ENCODE peak calls at places on chromosomes 7 and 10, in nine cellular contexts. K is NT2/D1; F is IMR-90; Z is lower lobe of right lung; E is hepatocyte; A is body of pancreas; V is heart left ventricle; G is transverse colon; C is CD8-positive, alpha-beta memory T cell. W is an unnamed sample.
A peak's percentile ranks its signal among the peaks of the same experiment; 100 is the strongest.

GRCh38 chr10:3473271-3473670 is 300.7 kb upstream of the PITRM1 start:
- DNase-seq in K (no peak), F (no peak), Z (peak; percentile 66), E (no peak), A (no peak), V (no peak), G (no peak), C (no peak), W (no peak)

GRCh38 chr7:37882086-37882485 is 33.7 kb downstream of the NME8 start:
- DNase-seq in K (no peak), F (no peak), Z (no peak), E (no peak), A (no peak), V (no peak), G (no peak), C (no peak), W (no peak)

GRCh38 chr10:6023661-6024333 is 38.4 kb downstream of the IL2RA start:
- DNase-seq in K (no peak), F (no peak), Z (no peak), E (no peak), A (no peak), V (no peak), G (no peak), C (no peak), W (no peak)

GRCh38 chr7:34315032-34315431 is 343.0 kb upstream of the NPSR1 start:
- DNase-seq in K (no peak), F (peak; percentile 83), Z (no peak), E (no peak), A (no peak), V (no peak), G (no peak), C (no peak), W (no peak)

GRCh38 chr10:4651404-4652037 is 174.5 kb upstream of the AKR1E2 start:
- DNase-seq in K (no peak), F (no peak), Z (no peak), E (no peak), A (no peak), V (no peak), G (no peak), C (no peak), W (no peak)

GRCh38 chr7:117132385-117133120 is 179.3 kb downstream of the ST7 start:
- DNase-seq in K (no peak), F (peak; percentile 92), Z (no peak), E (no peak), A (no peak), V (no peak), G (no peak), C (no peak), W (no peak)

GRCh38 chr7:14085901-14086300 is 96.4 kb upstream of the ETV1 start:
- DNase-seq in K (no peak), F (no peak), Z (no peak), E (no peak), A (no peak), V (no peak), G (no peak), C (no peak), W (no peak)

GRCh38 chr7:47931788-47932425 is 16.4 kb downstream of the PKD1L1 start:
- DNase-seq in K (no peak), F (peak; percentile 76), Z (no peak), E (no peak), A (no peak), V (no peak), G (no peak), C (no peak), W (no peak)

GRCh38 chr7:12358694-12359093 is 45.0 kb downstream of the VWDE start:
- DNase-seq in K (no peak), F (peak; percentile 4), Z (no peak), E (no peak), A (no peak), V (no peak), G (no peak), C (no peak), W (no peak)

GRCh38 chr10:119865699-119866240 is 6.9 kb downstream of the MCMBP start:
- DNase-seq in K (no peak), F (no peak), Z (no peak), E (no peak), A (no peak), V (no peak), G (no peak), C (no peak), W (no peak)

GRCh38 chr7:14851610-14852009 is 50.9 kb downstream of the DGKB start:
- DNase-seq in K (no peak), F (peak; percentile 12), Z (no peak), E (no peak), A (no peak), V (no peak), G (no peak), C (no peak), W (no peak)

GRCh38 chr10:3756360-3756740 is 28.7 kb downstream of the KLF6 start:
- DNase-seq in K (no peak), F (no peak), Z (no peak), E (no peak), A (no peak), V (no peak), G (no peak), C (no peak), W (no peak)

DNA sequence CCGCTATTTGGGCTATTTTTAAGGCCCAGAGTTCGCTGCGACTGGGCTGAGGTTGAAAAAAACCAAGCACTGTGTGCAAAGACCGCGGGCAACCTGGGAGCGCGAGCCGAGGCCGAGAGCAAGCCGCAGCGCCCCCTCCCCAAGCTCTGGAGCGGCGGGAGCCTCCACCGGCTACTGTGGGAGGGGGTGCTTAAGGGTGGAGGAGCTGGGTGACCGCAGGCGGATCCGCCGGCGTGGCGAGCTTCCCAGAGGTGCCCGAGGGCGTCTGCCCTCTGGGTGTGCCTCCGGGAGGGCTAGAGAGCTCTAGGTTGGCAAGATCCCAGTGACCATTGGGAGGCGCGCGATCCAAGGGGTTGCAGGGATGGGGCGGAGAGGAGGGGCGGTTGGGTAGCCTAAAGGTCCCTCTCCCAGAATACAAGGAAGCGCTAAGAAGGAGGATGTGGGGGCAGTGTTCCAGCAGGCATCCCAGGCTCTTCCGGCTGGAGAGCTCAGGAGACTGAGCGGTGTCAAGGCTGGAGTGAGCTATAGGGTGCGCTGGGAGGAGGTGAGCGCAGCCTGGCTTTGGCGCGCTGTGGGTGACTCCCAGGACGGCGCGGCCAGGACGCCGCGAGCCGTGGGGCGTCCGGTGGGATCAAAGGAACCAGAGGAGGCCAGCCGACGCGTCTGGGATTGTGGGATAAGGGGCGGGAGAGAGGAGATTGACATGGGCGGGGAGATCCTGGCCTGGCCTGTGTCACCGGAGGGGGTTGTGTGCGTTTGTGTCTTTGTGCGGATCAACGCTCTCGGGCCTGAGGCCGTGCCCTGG is 8.0 kb downstream of the DLX5 start:
- DNase-seq in K (no peak), F (no peak), Z (no peak), E (peak; percentile 61), A (no peak), V (no peak), G (no peak), C (no peak), W (no peak)
- H3K4me3 ChIP-seq in K (peak overlapping the region; percentile 39), F (no peak overlapping the region), Z (no peak overlapping the region), E (peak overlapping the region; percentile 25), A (no peak overlapping the region), V (no peak overlapping the region), G (no peak overlapping the region), C (no peak overlapping the region), W (peak overlapping the region; percentile 15)

DNA sequence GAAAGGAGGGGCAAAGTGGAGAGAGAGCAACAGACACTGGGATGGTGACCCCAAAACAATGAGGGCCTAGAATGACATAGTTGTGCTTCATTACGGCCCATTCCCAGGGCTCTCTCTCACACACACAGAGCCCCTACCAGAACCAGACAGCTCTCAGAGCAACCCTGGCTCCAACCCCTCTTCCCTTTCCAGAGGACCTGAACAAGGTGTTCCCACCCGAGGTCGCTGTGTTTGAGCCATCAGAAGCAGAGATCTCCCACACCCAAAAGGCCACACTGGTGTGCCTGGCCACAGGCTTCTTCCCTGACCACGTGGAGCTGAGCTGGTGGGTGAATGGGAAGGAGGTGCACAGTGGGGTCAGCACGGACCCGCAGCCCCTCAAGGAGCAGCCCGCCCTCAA is 20.7 kb downstream of the PRSS2 start:
- DNase-seq in K (no peak), F (no peak), Z (no peak), E (no peak), A (no peak), V (no peak), G (no peak), C (no peak), W (no peak)
- H3K27me3 ChIP-seq in K (peaks cover 25% of the 10 kb centered on the region), F (peaks cover 28% of the 10 kb centered on the region), Z (peaks cover 25% of the 10 kb centered on the region), E (peaks cover 37% of the 10 kb centered on the region), A (no peaks in the 10 kb centered on the region), V (peaks cover 38% of the 10 kb centered on the region), G (peaks cover 16% of the 10 kb centered on the region), C (no peaks in the 10 kb centered on the region), W (no peaks in the 10 kb centered on the region)

GRCh38 chr10:17668435-17669184 is 24.7 kb downstream of the STAM start:
- DNase-seq in K (no peak), F (no peak), Z (no peak), E (no peak), A (no peak), V (no peak), G (no peak), C (no peak), W (no peak)

GRCh38 chr10:17675638-17676037 is 31.7 kb downstream of the STAM start:
- DNase-seq in K (no peak), F (no peak), Z (no peak), E (no peak), A (no peak), V (no peak), G (no peak), C (no peak), W (no peak)

GRCh38 chr10:17673517-17674051 is 29.6 kb downstream of the STAM start:
- DNase-seq in K (peak; percentile 64), F (peak; percentile 95), Z (no peak), E (peak; percentile 63), A (peak; percentile 2), V (no peak), G (no peak), C (no peak), W (no peak)

GRCh38 chr10:17669185-17669872 is 25.4 kb downstream of the STAM start:
- DNase-seq in K (no peak), F (no peak), Z (no peak), E (no peak), A (no peak), V (no peak), G (no peak), C (peak; percentile 34), W (no peak)

DNA sequence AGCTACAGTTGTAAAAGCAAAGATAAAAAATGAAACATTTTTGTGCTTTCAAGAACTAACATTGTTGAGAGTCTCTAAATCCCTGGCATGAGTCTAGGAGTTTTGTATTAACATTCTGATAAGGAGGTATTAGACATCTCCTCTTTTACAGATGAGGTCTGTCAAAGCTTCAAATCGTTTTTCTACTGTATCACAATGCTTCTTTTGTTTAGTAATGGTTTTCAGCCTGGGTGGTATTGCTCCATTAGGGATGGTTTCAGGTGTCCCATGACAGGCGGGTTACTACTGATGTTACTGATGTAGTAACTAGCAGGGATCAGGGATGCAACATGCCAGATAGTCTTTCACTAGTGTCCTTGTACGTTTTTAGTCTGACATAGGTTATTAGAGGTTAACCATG is 27.4 kb downstream of the STAM start:
- DNase-seq in K (peak; percentile 23), F (no peak), Z (no peak), E (no peak), A (no peak), V (no peak), G (no peak), C (no peak), W (no peak)
- H3K4me1 ChIP-seq in K (no peaks in the 10 kb centered on the region), F (peaks cover 22% of the 10 kb centered on the region), Z (peaks cover 16% of the 10 kb centered on the region), E (peaks cover 8% of the 10 kb centered on the region), A (peaks cover 16% of the 10 kb centered on the region), V (peaks cover 42% of the 10 kb centered on the region), G (peaks cover 7% of the 10 kb centered on the region), C (peaks cover 8% of the 10 kb centered on the region), W (peaks cover 69% of the 10 kb centered on the region)

GRCh38 chr10:89476676-89477075 is 58.7 kb downstream of the SLC16A12 start:
- DNase-seq in K (no peak), F (peak; percentile 12), Z (peak; percentile 70), E (no peak), A (peak; percentile 23), V (no peak), G (no peak), C (no peak), W (no peak)
- H3K4me3 ChIP-seq in K (no peak overlapping the region), F (no peak overlapping the region), Z (no peak overlapping the region), E (no peak overlapping the region), A (no peak overlapping the region), V (no peak overlapping the region), G (no peak overlapping the region), C (no peak overlapping the region), W (no peak overlapping the region)